ENCODE peak calls at places on chromosome 2, in nine cellular contexts. P, D, X, Q, I, R, T, L and S are unnamed samples.

GRCh38 chr2:3784731-3785130 is 81.4 kb downstream of the DCDC2C start:
- DNase-seq in P (no peak), D (no peak), X (no peak), Q (no peak), I (no peak), R (no peak), T (peak), L (no peak), S (no peak)

GRCh38 chr2:182416861-182417260 is 10.0 kb downstream of the PDE1A start:
- DNase-seq in P (no peak), D (no peak), X (no peak), Q (no peak), I (no peak), R (no peak), T (no peak), L (no peak), S (no peak)

GRCh38 chr2:187453078-187453641 is 5.1 kb upstream of the CALCRL start:
- DNase-seq in P (no peak), D (no peak), X (peak), Q (no peak), I (no peak), R (no peak), T (peak), L (no peak), S (no peak)

GRCh38 chr2:71895320-71896161 is 252.1 kb downstream of the CYP26B1 start:
- DNase-seq in P (no peak), D (peak), X (no peak), Q (no peak), I (no peak), R (no peak), T (no peak), L (no peak), S (no peak)

GRCh38 chr2:225076125-225076524 is 33.9 kb upstream of the DOCK10 start:
- DNase-seq in P (no peak), D (no peak), X (no peak), Q (no peak), I (no peak), R (no peak), T (no peak), L (no peak), S (no peak)

GRCh38 chr2:82839046-82839445 is 1620.0 kb downstream of the SUCLG1 start:
- DNase-seq in P (no peak), D (no peak), X (no peak), Q (no peak), I (no peak), R (no peak), T (no peak), L (no peak), S (no peak)

GRCh38 chr2:167192833-167193232 is 304.6 kb downstream of the XIRP2 start:
- DNase-seq in P (no peak), D (no peak), X (no peak), Q (no peak), I (no peak), R (no peak), T (peak), L (no peak), S (no peak)

GRCh38 chr2:1739961-1740713 is 4.2 kb downstream of the PXDN start:
- DNase-seq in P (no peak), D (no peak), X (no peak), Q (no peak), I (no peak), R (no peak), T (peak), L (no peak), S (peak)

GRCh38 chr2:12955864-12956263 is 239.1 kb downstream of the TRIB2 start:
- DNase-seq in P (no peak), D (no peak), X (no peak), Q (no peak), I (no peak), R (no peak), T (no peak), L (no peak), S (no peak)

GRCh38 chr2:134917958-134918517 is 584 bp upstream of the CCNT2 start:
- DNase-seq in P (peak), D (no peak), X (peak), Q (peak), I (no peak), R (peak), T (no peak), L (no peak), S (no peak)

GRCh38 chr2:2769481-2770431 is 438.7 kb upstream of the MYT1L start:
- DNase-seq in P (no peak), D (peak), X (no peak), Q (no peak), I (peak), R (no peak), T (no peak), L (peak), S (peak)